ENCODE peak calls at places on chromosome 20, in five cellular contexts. A, C, X, B and O are unnamed samples.

GRCh38 chr20:48266571-48266970 is 481.3 kb upstream of the SULF2 start:
- DNase-seq in C (no peak), A (no peak), X (no peak), B (no peak), O (no peak)

GRCh38 chr20:19275630-19276071 is 63.2 kb downstream of the SLC24A3 start:
- DNase-seq in B (peak), C (no peak), A (no peak), X (no peak), O (no peak)

GRCh38 chr20:5608448-5609161 is 141.6 kb upstream of the SHLD1 start:
- DNase-seq in B (no peak), A (no peak), C (no peak), X (no peak), O (no peak)

GRCh38 chr20:13119583-13119982 is 101.5 kb upstream of the ISM1 start:
- DNase-seq in A (peak), C (peak), B (no peak), X (no peak), O (peak)

GRCh38 chr20:12177657-12178293 is 260.1 kb downstream of the BTBD3 start:
- DNase-seq in B (no peak), C (no peak), X (no peak), A (no peak), O (no peak)

GRCh38 chr20:56909918-56910714 is 281.0 kb downstream of the TFAP2C start:
- DNase-seq in C (no peak), B (no peak), A (no peak), X (no peak), O (no peak)

GRCh38 chr20:47181056-47181862 is 175.2 kb downstream of the ZMYND8 start:
- DNase-seq in X (no peak), B (no peak), A (peak), C (no peak), O (peak)

GRCh38 chr20:44361021-44361420 is 5.5 kb downstream of the HNF4A start:
- DNase-seq in A (no peak), C (no peak), B (no peak), X (no peak), O (no peak)

GRCh38 chr20:47950103-47950502 is 164.8 kb upstream of the SULF2 start:
- DNase-seq in X (no peak), A (no peak), C (no peak), B (no peak), O (no peak)

GRCh38 chr20:63074182-63074581 is 67.4 kb upstream of the BHLHE23 start:
- DNase-seq in A (no peak), B (no peak), C (no peak), X (no peak), O (no peak)

GRCh38 chr20:35644806-35645205 is 19.9 kb downstream of the CPNE1 start:
- DNase-seq in X (no peak), C (no peak), A (no peak), B (no peak), O (no peak)

GRCh38 chr20:18754030-18754659 is 59.4 kb upstream of the SCP2D1 start:
- DNase-seq in C (no peak), B (no peak), X (no peak), A (peak), O (peak)

GRCh38 chr20:40848530-40848929 is 159.5 kb upstream of the MAFB start:
- DNase-seq in A (no peak), X (no peak), C (no peak), B (no peak), O (no peak)

GRCh38 chr20:48783533-48784272 is 44.1 kb downstream of the PREX1 start:
- DNase-seq in X (no peak), A (no peak), B (no peak), C (peak), O (no peak)